ENCODE peak calls at places on chromosome 17, in seven cellular contexts. One of them, this sample, is unnamed.

GRCh38 chr17:41739661-41740352 is 5.4 kb upstream of the HAP1 start:
- DNase-seq in T-cell: no peak
- DNase-seq in fibroblast of pulmonary artery: peak; percentile 12
- DNase-seq in T-helper 1 cell: no peak
- DNase-seq in adrenal gland: no peak
- DNase-seq in stimulated activated CD8-positive, alpha-beta memory T cell treated with anti-CD3 and anti-CD28 coated beads, Interleukin-2, amount 100 ng/mL, for 48 hours: no peak
- DNase-seq in effector CD8-positive, alpha-beta T cell: no peak
- DNase-seq in this sample: no peak

GRCh38 chr17:40526668-40527067 is 25.2 kb upstream of the TNS4 start:
- DNase-seq in T-cell: no peak
- DNase-seq in fibroblast of pulmonary artery: no peak
- DNase-seq in T-helper 1 cell: no peak
- DNase-seq in adrenal gland: no peak
- DNase-seq in stimulated activated CD8-positive, alpha-beta memory T cell treated with anti-CD3 and anti-CD28 coated beads, Interleukin-2, amount 100 ng/mL, for 48 hours: no peak
- DNase-seq in effector CD8-positive, alpha-beta T cell: no peak
- DNase-seq in this sample: no peak

GRCh38 chr17:32341141-32341856 is 674 bp downstream of the C17orf75 start:
- DNase-seq in T-cell: peak; percentile 49
- DNase-seq in fibroblast of pulmonary artery: no peak
- DNase-seq in T-helper 1 cell: peak; percentile 44
- DNase-seq in adrenal gland: no peak
- DNase-seq in stimulated activated CD8-positive, alpha-beta memory T cell treated with anti-CD3 and anti-CD28 coated beads, Interleukin-2, amount 100 ng/mL, for 48 hours: no peak
- DNase-seq in effector CD8-positive, alpha-beta T cell: peak; percentile 8
- DNase-seq in this sample: peak; percentile 34

GRCh38 chr17:68981288-68981687 is 26.1 kb upstream of the ABCA8 start:
- DNase-seq in T-cell: no peak
- DNase-seq in fibroblast of pulmonary artery: peak; percentile 91
- DNase-seq in T-helper 1 cell: no peak
- DNase-seq in adrenal gland: peak; percentile 74
- DNase-seq in stimulated activated CD8-positive, alpha-beta memory T cell treated with anti-CD3 and anti-CD28 coated beads, Interleukin-2, amount 100 ng/mL, for 48 hours: no peak
- DNase-seq in effector CD8-positive, alpha-beta T cell: no peak
- DNase-seq in this sample: no peak

GRCh38 chr17:63434951-63435571 is 11.0 kb downstream of the CYB561 start:
- DNase-seq in T-cell: peak; percentile 70
- DNase-seq in fibroblast of pulmonary artery: peak; percentile 41
- DNase-seq in T-helper 1 cell: peak; percentile 49
- DNase-seq in adrenal gland: peak; percentile 96
- DNase-seq in stimulated activated CD8-positive, alpha-beta memory T cell treated with anti-CD3 and anti-CD28 coated beads, Interleukin-2, amount 100 ng/mL, for 48 hours: no peak
- DNase-seq in effector CD8-positive, alpha-beta T cell: no peak
- DNase-seq in this sample: peak; percentile 36

GRCh38 chr17:50955667-50956120 is 89.5 kb upstream of the TOB1 start:
- DNase-seq in T-cell: no peak
- DNase-seq in fibroblast of pulmonary artery: no peak
- DNase-seq in T-helper 1 cell: no peak
- DNase-seq in adrenal gland: peak; percentile 62
- DNase-seq in stimulated activated CD8-positive, alpha-beta memory T cell treated with anti-CD3 and anti-CD28 coated beads, Interleukin-2, amount 100 ng/mL, for 48 hours: no peak
- DNase-seq in effector CD8-positive, alpha-beta T cell: no peak
- DNase-seq in this sample: no peak

GRCh38 chr17:17348872-17349723 is 45.9 kb downstream of the NT5M start:
- DNase-seq in T-cell: no peak
- DNase-seq in fibroblast of pulmonary artery: no peak
- DNase-seq in T-helper 1 cell: no peak
- DNase-seq in adrenal gland: no peak
- DNase-seq in stimulated activated CD8-positive, alpha-beta memory T cell treated with anti-CD3 and anti-CD28 coated beads, Interleukin-2, amount 100 ng/mL, for 48 hours: no peak
- DNase-seq in effector CD8-positive, alpha-beta T cell: no peak
- DNase-seq in this sample: no peak

GRCh38 chr17:69480197-69480596 is 65.7 kb downstream of the MAP2K6 start:
- DNase-seq in T-cell: no peak
- DNase-seq in fibroblast of pulmonary artery: no peak
- DNase-seq in T-helper 1 cell: no peak
- DNase-seq in adrenal gland: no peak
- DNase-seq in stimulated activated CD8-positive, alpha-beta memory T cell treated with anti-CD3 and anti-CD28 coated beads, Interleukin-2, amount 100 ng/mL, for 48 hours: no peak
- DNase-seq in effector CD8-positive, alpha-beta T cell: no peak
- DNase-seq in this sample: no peak

GRCh38 chr17:80348551-80349436 is 66.2 kb upstream of the ENDOV start:
- DNase-seq in T-cell: no peak
- DNase-seq in fibroblast of pulmonary artery: no peak
- DNase-seq in T-helper 1 cell: no peak
- DNase-seq in adrenal gland: no peak
- DNase-seq in stimulated activated CD8-positive, alpha-beta memory T cell treated with anti-CD3 and anti-CD28 coated beads, Interleukin-2, amount 100 ng/mL, for 48 hours: no peak
- DNase-seq in effector CD8-positive, alpha-beta T cell: no peak
- DNase-seq in this sample: no peak

GRCh38 chr17:42337442-42337841 is 49.1 kb downstream of the STAT5A start:
- DNase-seq in T-cell: peak; percentile 82
- DNase-seq in fibroblast of pulmonary artery: no peak
- DNase-seq in T-helper 1 cell: peak; percentile 62
- DNase-seq in adrenal gland: no peak
- DNase-seq in stimulated activated CD8-positive, alpha-beta memory T cell treated with anti-CD3 and anti-CD28 coated beads, Interleukin-2, amount 100 ng/mL, for 48 hours: peak; percentile 69
- DNase-seq in effector CD8-positive, alpha-beta T cell: peak; percentile 13
- DNase-seq in this sample: peak; percentile 53

GRCh38 chr17:57114085-57114673 is 29.1 kb downstream of the AKAP1 start:
- DNase-seq in T-cell: peak; percentile 31
- DNase-seq in fibroblast of pulmonary artery: peak; percentile 28
- DNase-seq in T-helper 1 cell: peak; percentile 36
- DNase-seq in adrenal gland: peak; percentile 60
- DNase-seq in stimulated activated CD8-positive, alpha-beta memory T cell treated with anti-CD3 and anti-CD28 coated beads, Interleukin-2, amount 100 ng/mL, for 48 hours: peak; percentile 54
- DNase-seq in effector CD8-positive, alpha-beta T cell: peak; percentile 49
- DNase-seq in this sample: peak; percentile 11

GRCh38 chr17:80382956-80383355 is 32.0 kb upstream of the ENDOV start:
- DNase-seq in T-cell: no peak
- DNase-seq in fibroblast of pulmonary artery: no peak
- DNase-seq in T-helper 1 cell: no peak
- DNase-seq in adrenal gland: no peak
- DNase-seq in stimulated activated CD8-positive, alpha-beta memory T cell treated with anti-CD3 and anti-CD28 coated beads, Interleukin-2, amount 100 ng/mL, for 48 hours: no peak
- DNase-seq in effector CD8-positive, alpha-beta T cell: no peak
- DNase-seq in this sample: no peak

GRCh38 chr17:82241183-82241925 is 12.5 kb downstream of the SLC16A3 start:
- DNase-seq in T-cell: no peak
- DNase-seq in fibroblast of pulmonary artery: peak; percentile 74
- DNase-seq in T-helper 1 cell: no peak
- DNase-seq in adrenal gland: peak; percentile 93
- DNase-seq in stimulated activated CD8-positive, alpha-beta memory T cell treated with anti-CD3 and anti-CD28 coated beads, Interleukin-2, amount 100 ng/mL, for 48 hours: no peak
- DNase-seq in effector CD8-positive, alpha-beta T cell: no peak
- DNase-seq in this sample: no peak

GRCh38 chr17:53142890-53143289 is 679.8 kb upstream of the KIF2B start:
- DNase-seq in T-cell: no peak
- DNase-seq in fibroblast of pulmonary artery: peak; percentile 8
- DNase-seq in T-helper 1 cell: no peak
- DNase-seq in adrenal gland: no peak
- DNase-seq in stimulated activated CD8-positive, alpha-beta memory T cell treated with anti-CD3 and anti-CD28 coated beads, Interleukin-2, amount 100 ng/mL, for 48 hours: no peak
- DNase-seq in effector CD8-positive, alpha-beta T cell: no peak
- DNase-seq in this sample: no peak

GRCh38 chr17:58917228-58917627 is 161.6 kb downstream of the PPM1E start:
- DNase-seq in T-cell: no peak
- DNase-seq in fibroblast of pulmonary artery: no peak
- DNase-seq in T-helper 1 cell: no peak
- DNase-seq in adrenal gland: no peak
- DNase-seq in stimulated activated CD8-positive, alpha-beta memory T cell treated with anti-CD3 and anti-CD28 coated beads, Interleukin-2, amount 100 ng/mL, for 48 hours: no peak
- DNase-seq in effector CD8-positive, alpha-beta T cell: no peak
- DNase-seq in this sample: no peak

GRCh38 chr17:44122825-44123355 is 551 bp downstream of the HDAC5 start:
- DNase-seq in T-cell: no peak
- DNase-seq in fibroblast of pulmonary artery: no peak
- DNase-seq in T-helper 1 cell: no peak
- DNase-seq in adrenal gland: no peak
- DNase-seq in stimulated activated CD8-positive, alpha-beta memory T cell treated with anti-CD3 and anti-CD28 coated beads, Interleukin-2, amount 100 ng/mL, for 48 hours: no peak
- DNase-seq in effector CD8-positive, alpha-beta T cell: no peak
- DNase-seq in this sample: peak; percentile 9

GRCh38 chr17:50361561-50362480 is 11.2 kb downstream of the MRPL27 start:
- DNase-seq in T-cell: peak; percentile 56
- DNase-seq in fibroblast of pulmonary artery: peak; percentile 82
- DNase-seq in T-helper 1 cell: peak; percentile 33
- DNase-seq in adrenal gland: peak; percentile 78
- DNase-seq in stimulated activated CD8-positive, alpha-beta memory T cell treated with anti-CD3 and anti-CD28 coated beads, Interleukin-2, amount 100 ng/mL, for 48 hours: peak; percentile 24
- DNase-seq in effector CD8-positive, alpha-beta T cell: peak; percentile 29
- DNase-seq in this sample: peak; percentile 19

GRCh38 chr17:9226130-9226793 is 205.0 kb downstream of the NTN1 start:
- DNase-seq in T-cell: no peak
- DNase-seq in fibroblast of pulmonary artery: no peak
- DNase-seq in T-helper 1 cell: no peak
- DNase-seq in adrenal gland: no peak
- DNase-seq in stimulated activated CD8-positive, alpha-beta memory T cell treated with anti-CD3 and anti-CD28 coated beads, Interleukin-2, amount 100 ng/mL, for 48 hours: no peak
- DNase-seq in effector CD8-positive, alpha-beta T cell: no peak
- DNase-seq in this sample: no peak

GRCh38 chr17:59165933-59166342 is 10.4 kb downstream of the PRR11 start:
- DNase-seq in T-cell: no peak
- DNase-seq in fibroblast of pulmonary artery: peak; percentile 55
- DNase-seq in T-helper 1 cell: no peak
- DNase-seq in adrenal gland: peak; percentile 30
- DNase-seq in stimulated activated CD8-positive, alpha-beta memory T cell treated with anti-CD3 and anti-CD28 coated beads, Interleukin-2, amount 100 ng/mL, for 48 hours: no peak
- DNase-seq in effector CD8-positive, alpha-beta T cell: no peak
- DNase-seq in this sample: no peak

GRCh38 chr17:57955183-57955952 is at the start of gene CUEDC1:
- DNase-seq in T-cell: peak; percentile 39
- DNase-seq in fibroblast of pulmonary artery: peak; percentile 50
- DNase-seq in T-helper 1 cell: peak; percentile 57
- DNase-seq in adrenal gland: peak; percentile 81
- DNase-seq in stimulated activated CD8-positive, alpha-beta memory T cell treated with anti-CD3 and anti-CD28 coated beads, Interleukin-2, amount 100 ng/mL, for 48 hours: peak; percentile 46
- DNase-seq in effector CD8-positive, alpha-beta T cell: peak; percentile 10
- DNase-seq in this sample: peak; percentile 26

GRCh38 chr17:49434821-49435581 is 20.3 kb upstream of the PHB1 start:
- DNase-seq in T-cell: no peak
- DNase-seq in fibroblast of pulmonary artery: peak; percentile 61
- DNase-seq in T-helper 1 cell: no peak
- DNase-seq in adrenal gland: peak; percentile 63
- DNase-seq in stimulated activated CD8-positive, alpha-beta memory T cell treated with anti-CD3 and anti-CD28 coated beads, Interleukin-2, amount 100 ng/mL, for 48 hours: peak; percentile 30
- DNase-seq in effector CD8-positive, alpha-beta T cell: peak; percentile 18
- DNase-seq in this sample: no peak

GRCh38 chr17:31466096-31466495 is 74.6 kb downstream of the RAB11FIP4 start:
- DNase-seq in T-cell: no peak
- DNase-seq in fibroblast of pulmonary artery: no peak
- DNase-seq in T-helper 1 cell: no peak
- DNase-seq in adrenal gland: no peak
- DNase-seq in stimulated activated CD8-positive, alpha-beta memory T cell treated with anti-CD3 and anti-CD28 coated beads, Interleukin-2, amount 100 ng/mL, for 48 hours: no peak
- DNase-seq in effector CD8-positive, alpha-beta T cell: no peak
- DNase-seq in this sample: no peak

GRCh38 chr17:4474093-4474492 is 24.6 kb upstream of the SPNS2 start:
- DNase-seq in T-cell: no peak
- DNase-seq in fibroblast of pulmonary artery: no peak
- DNase-seq in T-helper 1 cell: no peak
- DNase-seq in adrenal gland: no peak
- DNase-seq in stimulated activated CD8-positive, alpha-beta memory T cell treated with anti-CD3 and anti-CD28 coated beads, Interleukin-2, amount 100 ng/mL, for 48 hours: no peak
- DNase-seq in effector CD8-positive, alpha-beta T cell: no peak
- DNase-seq in this sample: no peak

GRCh38 chr17:59366040-59366757 is 34.7 kb downstream of the YPEL2 start:
- DNase-seq in T-cell: no peak
- DNase-seq in fibroblast of pulmonary artery: no peak
- DNase-seq in T-helper 1 cell: no peak
- DNase-seq in adrenal gland: no peak
- DNase-seq in stimulated activated CD8-positive, alpha-beta memory T cell treated with anti-CD3 and anti-CD28 coated beads, Interleukin-2, amount 100 ng/mL, for 48 hours: no peak
- DNase-seq in effector CD8-positive, alpha-beta T cell: no peak
- DNase-seq in this sample: no peak

GRCh38 chr17:83161298-83162034 is 82.1 kb downstream of the METRNL start:
- DNase-seq in T-cell: no peak
- DNase-seq in fibroblast of pulmonary artery: no peak
- DNase-seq in T-helper 1 cell: no peak
- DNase-seq in adrenal gland: no peak
- DNase-seq in stimulated activated CD8-positive, alpha-beta memory T cell treated with anti-CD3 and anti-CD28 coated beads, Interleukin-2, amount 100 ng/mL, for 48 hours: no peak
- DNase-seq in effector CD8-positive, alpha-beta T cell: no peak
- DNase-seq in this sample: no peak

GRCh38 chr17:48575066-48575582 is 3.0 kb downstream of the HOXB4 start:
- DNase-seq in T-cell: no peak
- DNase-seq in fibroblast of pulmonary artery: no peak
- DNase-seq in T-helper 1 cell: no peak
- DNase-seq in adrenal gland: no peak
- DNase-seq in stimulated activated CD8-positive, alpha-beta memory T cell treated with anti-CD3 and anti-CD28 coated beads, Interleukin-2, amount 100 ng/mL, for 48 hours: no peak
- DNase-seq in effector CD8-positive, alpha-beta T cell: no peak
- DNase-seq in this sample: no peak

GRCh38 chr17:56230660-56231059 is 77.4 kb downstream of the ANKFN1 start:
- DNase-seq in T-cell: no peak
- DNase-seq in fibroblast of pulmonary artery: peak; percentile 25
- DNase-seq in T-helper 1 cell: no peak
- DNase-seq in adrenal gland: no peak
- DNase-seq in stimulated activated CD8-positive, alpha-beta memory T cell treated with anti-CD3 and anti-CD28 coated beads, Interleukin-2, amount 100 ng/mL, for 48 hours: no peak
- DNase-seq in effector CD8-positive, alpha-beta T cell: no peak
- DNase-seq in this sample: no peak

GRCh38 chr17:30000001-30000754 is 58.7 kb downstream of the EFCAB5 start:
- DNase-seq in T-cell: no peak
- DNase-seq in fibroblast of pulmonary artery: peak; percentile 16
- DNase-seq in T-helper 1 cell: no peak
- DNase-seq in adrenal gland: no peak
- DNase-seq in stimulated activated CD8-positive, alpha-beta memory T cell treated with anti-CD3 and anti-CD28 coated beads, Interleukin-2, amount 100 ng/mL, for 48 hours: no peak
- DNase-seq in effector CD8-positive, alpha-beta T cell: no peak
- DNase-seq in this sample: no peak

GRCh38 chr17:29196784-29197515 is 16.8 kb upstream of the MYO18A start:
- DNase-seq in T-cell: no peak
- DNase-seq in fibroblast of pulmonary artery: no peak
- DNase-seq in T-helper 1 cell: no peak
- DNase-seq in adrenal gland: no peak
- DNase-seq in stimulated activated CD8-positive, alpha-beta memory T cell treated with anti-CD3 and anti-CD28 coated beads, Interleukin-2, amount 100 ng/mL, for 48 hours: no peak
- DNase-seq in effector CD8-positive, alpha-beta T cell: no peak
- DNase-seq in this sample: no peak

GRCh38 chr17:27591986-27592385 is 39.0 kb upstream of the LGALS9 start:
- DNase-seq in T-cell: no peak
- DNase-seq in fibroblast of pulmonary artery: no peak
- DNase-seq in T-helper 1 cell: no peak
- DNase-seq in adrenal gland: no peak
- DNase-seq in stimulated activated CD8-positive, alpha-beta memory T cell treated with anti-CD3 and anti-CD28 coated beads, Interleukin-2, amount 100 ng/mL, for 48 hours: no peak
- DNase-seq in effector CD8-positive, alpha-beta T cell: no peak
- DNase-seq in this sample: no peak

GRCh38 chr17:77470800-77471733 is 330.3 kb downstream of the SEC14L1 start:
- DNase-seq in T-cell: no peak
- DNase-seq in fibroblast of pulmonary artery: peak; percentile 72
- DNase-seq in T-helper 1 cell: no peak
- DNase-seq in adrenal gland: peak; percentile 47
- DNase-seq in stimulated activated CD8-positive, alpha-beta memory T cell treated with anti-CD3 and anti-CD28 coated beads, Interleukin-2, amount 100 ng/mL, for 48 hours: no peak
- DNase-seq in effector CD8-positive, alpha-beta T cell: no peak
- DNase-seq in this sample: no peak

GRCh38 chr17:3695723-3696411 is at the start of gene P2RX5:
- DNase-seq in T-cell: peak; percentile 23
- DNase-seq in fibroblast of pulmonary artery: no peak
- DNase-seq in T-helper 1 cell: peak; percentile 18
- DNase-seq in adrenal gland: peak; percentile 23
- DNase-seq in stimulated activated CD8-positive, alpha-beta memory T cell treated with anti-CD3 and anti-CD28 coated beads, Interleukin-2, amount 100 ng/mL, for 48 hours: peak; percentile 28
- DNase-seq in effector CD8-positive, alpha-beta T cell: no peak
- DNase-seq in this sample: no peak

This sample was measured in T-helper 22 cell.